ENCODE peak calls at places on chromosome 2, in eight cellular contexts. L, A, Q, C, D, Y, R and S are unnamed samples.

GRCh38 chr2:200451506-200451905 is 58.4 kb downstream of the KCTD18 start:
- DNase-seq in Y (no peak), L (no peak), R (no peak), Q (no peak), D (no peak), A (no peak), C (no peak), S (no peak)

GRCh38 chr2:180647651-180648050 is 332.8 kb upstream of the UBE2E3 start:
- DNase-seq in C (no peak), R (no peak), Y (no peak), L (peak), A (no peak), Q (no peak), D (no peak), S (no peak)

GRCh38 chr2:102297891-102298290 is 13.5 kb upstream of the IL1RL1 start:
- DNase-seq in A (no peak), Y (no peak), D (no peak), Q (no peak), C (no peak), L (peak), R (no peak), S (no peak)

GRCh38 chr2:110114007-110114591 is 1.5 kb downstream of the MALL start:
- DNase-seq in Q (peak), D (no peak), C (no peak), Y (no peak), R (no peak), L (no peak), A (no peak), S (no peak)

GRCh38 chr2:170770008-170770303 is 222 bp upstream of the ERICH2 start:
- DNase-seq in D (no peak), L (no peak), R (no peak), A (no peak), Y (no peak), Q (peak), C (no peak), S (no peak)

GRCh38 chr2:177429688-177430325 is 37.2 kb downstream of the AGPS start:
- DNase-seq in L (peak), C (no peak), Q (peak), D (peak), R (peak), A (peak), Y (no peak), S (no peak)

GRCh38 chr2:236344446-236344845 is 80.2 kb upstream of the ASB18 start:
- DNase-seq in A (no peak), L (no peak), Q (no peak), C (no peak), R (no peak), Y (no peak), D (no peak), S (no peak)

GRCh38 chr2:207254526-207255464 is 89.0 kb upstream of the KLF7 start:
- DNase-seq in R (peak), Q (no peak), L (peak), C (no peak), Y (no peak), A (no peak), D (peak), S (no peak)

GRCh38 chr2:240440251-240440650 is 4.8 kb downstream of the GPC1 start:
- DNase-seq in Y (no peak), A (no peak), R (no peak), L (no peak), C (no peak), D (no peak), Q (no peak), S (no peak)

GRCh38 chr2:40511661-40512213 is 59.8 kb upstream of the SLC8A1 start:
- DNase-seq in R (peak), Y (no peak), D (peak), L (peak), Q (no peak), A (peak), C (no peak), S (no peak)

GRCh38 chr2:206701952-206702630 is 16.1 kb downstream of the DYTN start:
- DNase-seq in L (no peak), Y (no peak), A (no peak), Q (no peak), C (no peak), D (no peak), R (no peak), S (no peak)

GRCh38 chr2:10599921-10600320 is 89.9 kb downstream of the NOL10 start:
- DNase-seq in D (no peak), L (no peak), Q (no peak), A (no peak), Y (no peak), R (no peak), C (no peak), S (no peak)

GRCh38 chr2:159736048-159736447 is 23.7 kb downstream of the MARCHF7 start:
- DNase-seq in C (no peak), L (peak), D (peak), A (no peak), R (no peak), Y (no peak), Q (no peak), S (no peak)

GRCh38 chr2:240934701-240935100 is 28.6 kb downstream of the CROCC2 start:
- DNase-seq in L (no peak), R (no peak), Q (no peak), Y (no peak), C (no peak), D (no peak), A (no peak), S (no peak)

GRCh38 chr2:198162276-198162675 is 357.9 kb downstream of the PLCL1 start:
- DNase-seq in Y (no peak), D (no peak), A (no peak), R (no peak), L (no peak), C (no peak), Q (no peak), S (no peak)

GRCh38 chr2:79040967-79041582 is 15.6 kb downstream of the REG3G start:
- DNase-seq in Y (no peak), Q (no peak), C (no peak), A (no peak), R (no peak), D (no peak), L (no peak), S (peak)

GRCh38 chr2:15205562-15205961 is 355.6 kb downstream of the NBAS start:
- DNase-seq in A (no peak), Y (peak), C (no peak), R (no peak), L (no peak), Q (no peak), D (no peak), S (no peak)

GRCh38 chr2:235244497-235245215 is 249.2 kb upstream of the AGAP1 start:
- DNase-seq in C (no peak), A (no peak), D (no peak), L (no peak), Q (no peak), Y (no peak), R (peak), S (no peak)

GRCh38 chr2:68319397-68320117 is at the start of gene CNRIP1:
- DNase-seq in D (peak), Q (peak), Y (peak), C (peak), A (no peak), L (peak), R (peak), S (peak)

GRCh38 chr2:12440731-12441130 is 276.0 kb upstream of the TRIB2 start:
- DNase-seq in C (no peak), Q (no peak), A (no peak), D (no peak), Y (no peak), L (no peak), R (no peak), S (no peak)

GRCh38 chr2:201144101-201145051 is 28.4 kb downstream of the CFLAR start:
- DNase-seq in R (no peak), C (no peak), Q (peak), Y (no peak), L (no peak), D (no peak), A (no peak), S (no peak)

GRCh38 chr2:235614176-235614860 is 120.5 kb downstream of the AGAP1 start:
- DNase-seq in C (peak), D (no peak), Y (no peak), A (no peak), Q (peak), R (no peak), L (peak), S (no peak)

GRCh38 chr2:31962757-31963361 is 47.9 kb downstream of the MEMO1 start:
- DNase-seq in A (no peak), L (no peak), D (no peak), Q (no peak), Y (peak), R (no peak), C (no peak), S (no peak)

GRCh38 chr2:190968522-190968921 is 45.4 kb downstream of the STAT1 start:
- DNase-seq in D (no peak), L (no peak), Q (no peak), R (no peak), C (no peak), Y (no peak), A (no peak), S (no peak)

GRCh38 chr2:42161444-42161843 is 7.7 kb upstream of the EML4 start:
- DNase-seq in D (no peak), L (no peak), Y (no peak), Q (no peak), R (no peak), C (no peak), A (no peak), S (no peak)

GRCh38 chr2:170969872-170970271 is 40.8 kb downstream of the GORASP2 start:
- DNase-seq in Y (no peak), C (no peak), Q (peak), R (no peak), D (no peak), L (no peak), A (no peak), S (no peak)

GRCh38 chr2:60595953-60596352 is 42.5 kb upstream of the BCL11A start:
- DNase-seq in Y (no peak), C (no peak), Q (no peak), D (no peak), R (no peak), A (no peak), L (no peak), S (no peak)

GRCh38 chr2:203533696-203534471 is 1.2 kb downstream of the RAPH1 start:
- DNase-seq in L (peak), Y (no peak), C (no peak), Q (peak), D (peak), A (peak), R (peak), S (no peak)

GRCh38 chr2:74778381-74779371 is 55.3 kb upstream of the HK2 start:
- DNase-seq in C (no peak), L (no peak), A (no peak), Q (peak), Y (no peak), R (no peak), D (peak), S (no peak)